ENCODE peak calls at places on chromosomes 7 and 10, in nine cellular contexts. A is GM23338, U is PC-3, E is GM23248, V is HCT116, J is neural progenitor cell, N is OCI-LY7, C is MM.1S, Q is SK-N-SH. M is an unnamed sample.

GRCh38 chr10:43294241-43294658 is 27.4 kb upstream of the RASGEF1A start:
- DNase-seq in A (no peak), U (no peak), E (no peak), V (no peak), J (no peak), N (no peak), C (no peak), Q (no peak), M (no peak)

GRCh38 chr7:114402866-114403635 is 11.6 kb upstream of the FOXP2 start:
- DNase-seq in A (no peak), U (no peak), E (no peak), V (no peak), J (no peak), N (no peak), C (no peak), Q (no peak), M (no peak)

GRCh38 chr10:63976538-63976937 is 455.3 kb downstream of the REEP3 start:
- DNase-seq in A (peak; percentile 82), U (peak; percentile 74), E (peak; percentile 63), V (peak; percentile 48), J (peak; percentile 73), N (peak; percentile 37), C (peak; percentile 61), Q (peak; percentile 68), M (peak; percentile 66)

GRCh38 chr7:106692450-106693051 is 31.6 kb upstream of the CCDC71L start:
- DNase-seq in A (no peak), U (no peak), E (no peak), V (no peak), J (no peak), N (no peak), C (no peak), Q (no peak), M (no peak)

GRCh38 chr10:96588601-96589419 is 2.0 kb upstream of the TM9SF3 start:
- DNase-seq in A (no peak), U (no peak), E (peak; percentile 52), V (no peak), J (no peak), N (no peak), C (no peak), Q (no peak), M (no peak)

GRCh38 chr7:2193575-2194305 is 39.0 kb downstream of the MAD1L1 start:
- DNase-seq in A (no peak), U (no peak), E (no peak), V (no peak), J (no peak), N (no peak), C (no peak), Q (no peak), M (no peak)

GRCh38 chr7:18558503-18558902 is 63.0 kb downstream of the HDAC9 start:
- DNase-seq in A (no peak), U (no peak), E (peak; percentile 20), V (no peak), J (no peak), N (no peak), C (no peak), Q (no peak), M (no peak)

GRCh38 chr10:3071405-3072198 is 4.3 kb downstream of the PFKP start:
- DNase-seq in A (no peak), U (peak; percentile 83), E (peak; percentile 82), V (peak; percentile 91), J (no peak), N (no peak), C (no peak), Q (no peak), M (no peak)

GRCh38 chr7:101428093-101428866 is 65.6 kb downstream of the COL26A1 start:
- DNase-seq in A (no peak), U (no peak), E (no peak), V (no peak), J (no peak), N (no peak), C (no peak), Q (no peak), M (no peak)

DNA sequence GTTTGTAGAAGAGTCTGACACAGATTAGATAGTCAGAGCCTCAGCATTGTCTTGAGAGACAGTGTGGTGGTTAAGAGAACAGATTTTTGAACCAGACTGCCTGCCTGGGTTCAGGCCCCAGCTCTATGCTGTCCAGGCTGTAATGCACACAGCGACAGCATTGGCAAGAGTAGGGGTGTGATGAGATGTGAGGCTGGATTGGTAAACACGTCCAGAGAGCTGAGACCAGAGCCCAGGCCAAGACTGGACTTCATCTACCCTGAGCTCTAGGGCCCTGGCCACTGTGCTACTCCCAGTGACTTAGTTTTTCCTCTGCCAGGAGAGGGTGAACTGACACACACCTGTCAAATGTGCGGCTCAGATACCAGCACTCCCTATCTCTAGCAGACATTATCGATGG is 360.4 kb downstream of the RPS24 start:
- DNase-seq in A (no peak), U (no peak), E (no peak), V (no peak), J (no peak), N (no peak), C (no peak), Q (no peak), M (no peak)
- H3K27ac ChIP-seq in A (no peak overlapping the region), U (no peak overlapping the region), E (no peak overlapping the region), V (no peak overlapping the region), J (no peak overlapping the region), N (no peak overlapping the region), C (no peak overlapping the region), Q (no peak overlapping the region), M (no peak overlapping the region)

DNA sequence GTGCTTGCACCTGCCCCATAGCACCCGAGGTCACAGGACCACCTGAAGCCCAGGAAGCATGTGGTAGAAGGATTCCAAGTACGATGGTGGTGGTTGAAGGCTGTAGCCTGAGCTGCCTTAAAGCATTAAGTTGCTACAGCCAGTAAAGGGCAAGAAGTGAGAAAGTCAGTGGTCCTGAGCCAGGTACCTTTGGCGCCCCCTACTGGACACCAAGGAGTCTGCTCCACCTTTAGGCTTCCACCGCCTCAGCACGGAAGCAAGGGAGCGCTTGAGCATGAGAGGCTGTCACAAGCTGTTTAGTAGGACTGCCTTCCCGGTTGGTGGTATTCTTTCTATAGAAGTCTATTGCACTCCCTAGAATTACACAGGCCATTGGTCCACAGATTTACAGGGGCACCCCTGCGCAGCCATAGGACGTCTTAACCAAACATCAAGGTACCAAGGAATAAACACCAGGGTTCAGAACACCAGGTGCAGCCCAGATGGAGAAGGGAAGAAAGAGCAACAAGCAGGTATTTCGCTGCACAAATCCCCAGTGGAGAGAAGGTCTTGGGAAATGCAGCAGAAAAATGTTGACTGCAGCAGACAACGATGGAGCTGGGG is 2.2 kb downstream of the CRTAC1 start:
- DNase-seq in A (peak; percentile 91), U (peak; percentile 25), E (peak; percentile 52), V (peak; percentile 37), J (peak; percentile 91), N (peak; percentile 72), C (peak; percentile 73), Q (peak; percentile 75), M (peak; percentile 63)
- TF ChIP-seq EZH2phosphoT487 in A (peak; percentile 26), U (no peak), E (no peak), V (no peak), J (no peak), N (no peak), C (no peak), Q (no peak), M (no peak)

GRCh38 chr10:36670616-36671402 is 454.6 kb upstream of the ANKRD30A start:
- DNase-seq in A (no peak), U (peak; percentile 95), E (peak; percentile 40), V (no peak), J (no peak), N (no peak), C (no peak), Q (no peak), M (no peak)

GRCh38 chr10:36675458-36675880 is 449.9 kb upstream of the ANKRD30A start:
- DNase-seq in A (no peak), U (peak; percentile 100), E (peak; percentile 91), V (no peak), J (no peak), N (no peak), C (no peak), Q (no peak), M (no peak)

GRCh38 chr10:36676321-36677169 is 448.9 kb upstream of the ANKRD30A start:
- DNase-seq in A (no peak), U (peak; percentile 59), E (peak; percentile 71), V (no peak), J (no peak), N (no peak), C (no peak), Q (peak; percentile 27), M (no peak)

GRCh38 chr10:36669615-36670325 is 455.6 kb upstream of the ANKRD30A start:
- DNase-seq in A (no peak), U (no peak), E (peak; percentile 4), V (no peak), J (peak; percentile 43), N (no peak), C (no peak), Q (no peak), M (no peak)

GRCh38 chr10:36671607-36672006 is 453.8 kb upstream of the ANKRD30A start:
- DNase-seq in A (no peak), U (peak; percentile 99), E (peak; percentile 66), V (no peak), J (no peak), N (no peak), C (no peak), Q (no peak), M (no peak)
- H3K27ac ChIP-seq in A (no peak overlapping the region), U (peak overlapping the region; percentile 70), E (peak overlapping the region; percentile 26), V (no peak overlapping the region), J (no peak overlapping the region), N (no peak overlapping the region), C (no peak overlapping the region), Q (no peak overlapping the region), M (no peak overlapping the region)

DNA sequence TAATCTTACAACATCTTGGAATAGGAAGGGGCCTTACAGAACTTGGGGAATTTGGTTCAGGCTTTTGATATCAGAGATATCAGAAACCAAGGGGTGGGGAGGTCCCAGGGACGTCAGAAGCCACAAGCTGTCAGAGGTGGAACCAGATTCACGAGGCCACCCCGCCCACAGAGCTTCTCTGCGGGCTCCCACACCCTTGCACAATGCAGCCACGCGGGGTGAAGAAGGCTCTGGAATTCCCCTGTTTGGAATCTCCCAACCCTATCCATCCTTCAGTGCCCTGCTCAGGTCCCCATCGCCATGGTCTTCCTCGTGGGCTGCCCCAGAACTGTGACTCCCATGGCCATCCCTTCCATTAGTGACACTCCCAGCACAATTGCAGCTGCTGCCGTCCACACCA is 247.1 kb upstream of the SHH start:
- DNase-seq in A (no peak), U (no peak), E (no peak), V (no peak), J (no peak), N (no peak), C (no peak), Q (no peak), M (no peak)
- TF ChIP-seq EZH2phosphoT487 in A (no peak), U (no peak), E (no peak), V (no peak), J (no peak), N (no peak), C (no peak), Q (no peak), M (no peak)

GRCh38 chr7:155256761-155257481 is 40.8 kb upstream of the INSIG1 start:
- DNase-seq in A (no peak), U (no peak), E (no peak), V (no peak), J (no peak), N (no peak), C (no peak), Q (peak; percentile 89), M (no peak)
- H3K27ac ChIP-seq in A (no peak overlapping the region), U (no peak overlapping the region), E (peak overlapping the region; percentile 93), V (no peak overlapping the region), J (no peak overlapping the region), N (no peak overlapping the region), C (no peak overlapping the region), Q (peak overlapping the region; percentile 99), M (no peak overlapping the region)